ENCODE peak calls at places on chromosomes 11 and 22, in four cellular contexts. A is prostate gland, H is stomach, C is H1. V is an unnamed sample.

GRCh38 chr11:85661972-85662664 is 2.8 kb downstream of the CREBZF start:
- DNase-seq in A (no peak), H (no peak), C (no peak), V (no peak)

GRCh38 chr22:17013396-17014100 is 5.5 kb upstream of the GAB4 start:
- DNase-seq in A (no peak), C (no peak), H (no peak), V (no peak)

GRCh38 chr22:45418056-45418769 is 4.7 kb downstream of the RIBC2 start:
- DNase-seq in A (no peak), C (no peak), H (no peak), V (no peak)

GRCh38 chr11:124415356-124415923 is 9.2 kb downstream of the OR8B4 start:
- DNase-seq in H (no peak), C (no peak), A (no peak), V (no peak)

GRCh38 chr11:121523581-121524232 is 70.9 kb upstream of the SORL1-AS1 start:
- DNase-seq in A (peak), C (no peak), H (no peak), V (no peak)

GRCh38 chr11:30911247-30911646 is 325.1 kb upstream of the MPPED2 start:
- DNase-seq in H (no peak), A (no peak), C (no peak), V (no peak)

GRCh38 chr11:14971865-14972580 is at the start of gene CALCA:
- DNase-seq in H (no peak), C (no peak), A (no peak), V (no peak)

GRCh38 chr11:96267490-96268010 is 75.4 kb downstream of the MAML2 start:
- DNase-seq in C (no peak), H (no peak), A (no peak), V (no peak)

GRCh38 chr11:61828629-61829407 is 718 bp downstream of the FADS2 start:
- DNase-seq in H (no peak), A (peak), C (no peak), V (no peak)

GRCh38 chr22:48431536-48432315 is 1395.9 kb downstream of the BRD1 start:
- DNase-seq in C (no peak), A (no peak), H (no peak), V (no peak)

GRCh38 chr22:34972498-34972897 is 93.5 kb upstream of the ISX start:
- DNase-seq in C (no peak), A (no peak), H (no peak), V (no peak)

GRCh38 chr22:36352775-36353507 is 34.8 kb downstream of the MYH9 start:
- DNase-seq in H (peak), C (no peak), A (peak), V (no peak)

GRCh38 chr22:20378110-20378509 is 15.8 kb upstream of the ZNF74 start:
- DNase-seq in C (no peak), A (no peak), H (no peak), V (no peak)

GRCh38 chr11:75535039-75535563 is 9.4 kb upstream of the GDPD5 start:
- DNase-seq in H (no peak), C (no peak), A (no peak), V (no peak)

GRCh38 chr11:33942954-33943353 is 51.1 kb upstream of the LMO2 start:
- DNase-seq in A (no peak), H (no peak), C (no peak), V (no peak)

GRCh38 chr11:76669901-76670474 is 559 bp downstream of the LRRC32 start:
- DNase-seq in A (no peak), H (no peak), C (no peak), V (no peak)

GRCh38 chr11:63869686-63870085 is 30.8 kb downstream of the MARK2 start:
- DNase-seq in H (no peak), A (no peak), C (no peak), V (no peak)

GRCh38 chr11:95147364-95147905 is 57.8 kb downstream of the ENDOD1 start:
- DNase-seq in A (no peak), H (no peak), C (no peak), V (no peak)

GRCh38 chr11:28657378-28658030 is 549.3 kb downstream of the METTL15 start:
- DNase-seq in H (no peak), C (no peak), A (no peak), V (no peak)

GRCh38 chr22:37014415-37014806 is 4.8 kb downstream of the TST start:
- DNase-seq in C (no peak), H (no peak), A (no peak), V (no peak)

GRCh38 chr11:6572215-6572614 is 31.2 kb downstream of the RRP8 start:
- DNase-seq in C (no peak), A (no peak), H (no peak), V (no peak)

GRCh38 chr11:109789911-109790310 is 303.3 kb upstream of the ZC3H12C start:
- DNase-seq in A (no peak), H (no peak), C (no peak), V (no peak)

GRCh38 chr11:7576671-7577225 is 62.9 kb downstream of the PPFIBP2 start:
- DNase-seq in H (no peak), C (no peak), A (no peak), V (no peak)

GRCh38 chr11:88174627-88175003 is 628 bp downstream of the RAB38 start:
- DNase-seq in H (peak), C (peak), A (peak), V (no peak)

GRCh38 chr22:38706101-38706884 is 549 bp downstream of the GTPBP1 start:
- DNase-seq in A (peak), C (no peak), H (peak), V (no peak)

GRCh38 chr11:32088117-32088941 is 2.5 kb upstream of the RCN1 start:
- DNase-seq in C (no peak), A (peak), H (peak), V (no peak)

GRCh38 chr22:29004647-29005371 is 56.8 kb downstream of the C22orf31 start:
- DNase-seq in H (peak), C (no peak), A (peak), V (no peak)

GRCh38 chr11:125062931-125063428 is at the start of gene SLC37A2:
- DNase-seq in H (peak), A (peak), C (no peak), V (no peak)

GRCh38 chr11:100681064-100681502 is 6.0 kb upstream of the ARHGAP42 start:
- DNase-seq in C (no peak), H (peak), A (peak), V (no peak)

GRCh38 chr11:26480041-26480440 is 92.0 kb downstream of the MUC15 start:
- DNase-seq in C (no peak), H (no peak), A (no peak), V (no peak)

GRCh38 chr11:97683733-97684132 is 1293.9 kb downstream of the JRKL start:
- DNase-seq in H (no peak), A (no peak), C (peak), V (no peak)

GRCh38 chr11:71117311-71117710 is 135.1 kb downstream of the SHANK2 start:
- DNase-seq in C (no peak), A (no peak), H (no peak), V (no peak)

GRCh38 chr11:58905141-58905715 is 34.1 kb upstream of the GLYATL1 start:
- DNase-seq in H (no peak), C (no peak), A (peak), V (no peak)

GRCh38 chr11:74269161-74269809 is 42.2 kb downstream of the P4HA3 start:
- DNase-seq in C (no peak), A (no peak), H (no peak), V (no peak)

GRCh38 chr11:73652856-73653559 is 6.6 kb downstream of the PLEKHB1 start:
- DNase-seq in H (no peak), C (no peak), A (no peak), V (no peak)

DNA sequence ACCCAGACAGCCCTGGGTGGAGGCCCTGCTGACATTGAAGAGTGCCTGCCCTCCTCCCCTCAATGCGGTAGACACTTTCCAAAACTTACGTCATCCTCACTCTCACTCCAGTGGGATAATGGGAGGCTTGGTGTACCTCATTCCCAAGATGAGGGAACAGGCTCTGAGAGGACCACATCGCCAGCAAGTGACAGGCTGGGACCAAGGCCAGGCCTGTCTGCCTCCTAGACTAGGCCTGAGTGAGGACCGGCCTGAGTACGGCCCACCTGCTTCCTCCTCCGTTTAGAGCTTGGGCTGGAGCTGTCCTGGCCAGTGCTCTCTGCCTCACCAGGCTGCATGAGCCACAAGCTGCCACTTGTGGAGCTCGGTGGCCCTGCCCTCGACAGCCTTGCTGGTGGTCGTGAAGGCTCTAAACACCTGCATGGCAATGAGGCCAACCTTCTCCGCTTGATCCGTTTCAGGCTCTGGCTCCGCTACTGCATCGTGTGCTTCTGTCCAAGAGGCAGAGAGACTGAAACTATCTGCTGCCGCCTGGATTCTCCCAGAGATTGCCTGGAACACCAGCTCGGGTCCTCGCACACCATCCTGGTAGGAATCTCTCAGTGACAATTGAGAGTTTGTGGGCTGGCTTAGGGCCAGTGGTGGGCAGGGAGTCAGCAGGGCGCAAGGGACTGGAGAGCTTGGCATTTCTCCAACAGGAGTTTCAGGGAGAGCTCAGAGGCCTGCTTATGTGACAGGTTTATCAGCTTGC is 9.5 kb downstream of the LRRC75B start:
- DNase-seq in C (no peak), A (no peak), H (no peak), V (no peak)
- TF ChIP-seq POLR2AphosphoS5 in C (no peak), A (peak), H (no peak), V (no peak)

GRCh38 chr11:12274056-12274455 is 103.3 kb upstream of the PARVA start:
- DNase-seq in H (no peak), A (no peak), C (no peak), V (no peak)
- TF ChIP-seq POLR2A in H (no peak), A (no peak), C (no peak), V (no peak)

DNA sequence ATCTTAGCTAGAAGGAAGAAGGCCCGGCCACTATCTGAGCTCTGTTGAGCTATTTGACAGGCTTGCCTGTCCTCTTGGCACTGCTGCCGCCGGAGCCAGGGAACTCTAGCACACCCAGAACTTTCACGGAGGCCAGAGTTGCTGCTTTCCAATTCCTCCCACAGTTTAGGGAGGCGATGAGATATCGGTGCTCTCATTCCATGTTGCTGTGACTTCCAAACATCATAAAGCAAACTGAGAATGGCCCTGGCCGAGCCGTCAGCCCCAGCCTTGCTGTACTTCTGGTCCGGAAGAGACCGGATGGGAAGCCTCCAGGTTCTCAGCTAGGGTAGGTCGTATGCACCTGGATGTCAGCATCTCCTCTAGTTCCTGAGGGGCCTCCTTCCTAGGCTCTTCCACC is 200.2 kb downstream of the ADAMTS15 start:
- DNase-seq in C (no peak), A (no peak), H (no peak), V (peak)
- TF ChIP-seq POLR2AphosphoS5 in C (no peak), A (no peak), H (no peak), V (peak)

GRCh38 chr11:67463680-67464410 is 5.2 kb downstream of the TMEM134 start:
- DNase-seq in H (peak), C (no peak), A (no peak), V (no peak)
- TF ChIP-seq POLR2A in H (no peak), C (no peak), A (no peak), V (no peak)

GRCh38 chr11:114171257-114172054 is 111.9 kb downstream of the ZBTB16 start:
- DNase-seq in A (no peak), H (peak), C (no peak), V (no peak)
- TF ChIP-seq POLR2AphosphoS5 in A (peak), H (peak), C (no peak), V (peak)

GRCh38 chr11:12888525-12889158 is 120.5 kb upstream of the RASSF10 start:
- DNase-seq in C (peak), H (peak), A (peak), V (no peak)
- TF ChIP-seq POLR2A in C (no peak), H (no peak), A (no peak), V (no peak)

V was measured in vagina.